ENCODE peak calls at places on chromosomes 16 and 17, in five cellular contexts. Z, R, P, T and Q are unnamed samples.

GRCh38 chr16:15608398-15609285 is 34.3 kb downstream of the MARF1 start:
- DNase-seq in T (no peak), P (no peak), R (no peak), Z (no peak), Q (no peak)

GRCh38 chr16:82900611-82901010 is 273.8 kb downstream of the CDH13 start:
- DNase-seq in Z (no peak), P (peak; percentile 5), R (no peak), T (no peak), Q (no peak)

GRCh38 chr16:87661561-87661960 is 59.3 kb downstream of the JPH3 start:
- DNase-seq in Z (no peak), R (no peak), P (peak; percentile 9), T (no peak), Q (peak; percentile 43)

GRCh38 chr17:74961657-74962360 is 10.8 kb downstream of the HID1 start:
- DNase-seq in T (peak; percentile 91), P (peak; percentile 47), R (peak; percentile 78), Z (peak; percentile 91), Q (peak; percentile 90)

GRCh38 chr17:14741516-14741915 is 440.6 kb downstream of the HS3ST3B1 start:
- DNase-seq in T (no peak), Z (no peak), P (no peak), R (no peak), Q (no peak)

GRCh38 chr17:15931394-15931793 is 13.5 kb upstream of the ADORA2B start:
- DNase-seq in T (no peak), R (no peak), P (no peak), Z (no peak), Q (no peak)

GRCh38 chr17:63686138-63686685 is 13.7 kb downstream of the LIMD2 start:
- DNase-seq in T (no peak), Z (no peak), P (no peak), R (no peak), Q (no peak)

GRCh38 chr16:63947022-63947421 is 1174.8 kb downstream of the CDH11 start:
- DNase-seq in P (no peak), R (no peak), Z (no peak), T (no peak), Q (no peak)

GRCh38 chr16:72468582-72468981 is 296.6 kb upstream of the PMFBP1 start:
- DNase-seq in R (no peak), Z (no peak), T (no peak), P (peak; percentile 40), Q (no peak)

GRCh38 chr16:8866118-8866883 is 2.5 kb downstream of the CARHSP1 start:
- DNase-seq in Z (no peak), R (no peak), P (no peak), T (peak; percentile 80), Q (peak; percentile 63)

GRCh38 chr16:86070971-86071370 is 172.0 kb downstream of the IRF8 start:
- DNase-seq in R (no peak), T (no peak), P (no peak), Z (no peak), Q (no peak)

GRCh38 chr17:66746736-66747135 is 88.2 kb upstream of the CACNG5 start:
- DNase-seq in Z (no peak), P (no peak), T (peak; percentile 25), R (no peak), Q (no peak)

GRCh38 chr16:65059421-65059980 is 62.4 kb downstream of the CDH11 start:
- DNase-seq in R (no peak), P (no peak), Z (no peak), T (no peak), Q (no peak)

GRCh38 chr17:62652251-62653001 is 25.0 kb downstream of the MRC2 start:
- DNase-seq in T (no peak), R (peak; percentile 28), P (peak; percentile 73), Z (peak; percentile 83), Q (peak; percentile 76)

GRCh38 chr16:52455549-52456277 is 91.2 kb downstream of the TOX3 start:
- DNase-seq in R (no peak), P (no peak), Z (no peak), T (no peak), Q (no peak)

GRCh38 chr17:66995944-66996343 is 31.4 kb downstream of the CACNG4 start:
- DNase-seq in R (no peak), T (no peak), P (no peak), Z (no peak), Q (no peak)

GRCh38 chr17:67223924-67224323 is 21.1 kb downstream of the HELZ start:
- DNase-seq in T (no peak), R (no peak), Z (no peak), P (no peak), Q (no peak)

GRCh38 chr16:57503366-57503765 is 17.1 kb upstream of the DOK4 start:
- DNase-seq in Z (no peak), R (no peak), P (no peak), T (no peak), Q (no peak)

GRCh38 chr16:58027341-58028167 is 2.0 kb downstream of the MMP15 start:
- DNase-seq in R (no peak), Z (peak; percentile 46), P (peak; percentile 10), T (no peak), Q (peak; percentile 72)

GRCh38 chr17:38325221-38325851 is 18.4 kb downstream of the GPR179 start:
- DNase-seq in Z (no peak), T (no peak), R (no peak), P (no peak), Q (no peak)

GRCh38 chr17:3479988-3480387 is 4.2 kb downstream of the ASPA start:
- DNase-seq in T (no peak), Z (no peak), R (no peak), P (no peak), Q (no peak)

GRCh38 chr17:27319536-27320221 is 25.8 kb downstream of the WSB1 start:
- DNase-seq in T (peak; percentile 55), Z (peak; percentile 74), P (peak; percentile 43), R (no peak), Q (peak; percentile 75)

GRCh38 chr17:79009397-79010303 is at the start of gene CANT1:
- DNase-seq in T (peak; percentile 85), R (peak; percentile 84), P (peak; percentile 58), Z (peak; percentile 77), Q (peak; percentile 81)

GRCh38 chr16:48350716-48351115 is 34.5 kb downstream of the SIAH1 start:
- DNase-seq in T (no peak), R (no peak), P (no peak), Z (no peak), Q (no peak)

GRCh38 chr16:12096162-12096781 is 119.7 kb downstream of the SNX29 start:
- DNase-seq in Z (no peak), R (no peak), P (peak; percentile 15), T (peak; percentile 13), Q (no peak)

GRCh38 chr16:16016388-16016964 is 67.1 kb downstream of the ABCC1 start:
- DNase-seq in T (no peak), R (no peak), P (no peak), Z (no peak), Q (no peak)

GRCh38 chr17:44384823-44385286 is 4.6 kb downstream of the ITGA2B start:
- DNase-seq in R (no peak), P (no peak), T (no peak), Z (no peak), Q (no peak)

GRCh38 chr17:73628642-73629552 is 15.3 kb downstream of the SDK2 start:
- DNase-seq in Z (no peak), R (no peak), T (no peak), P (no peak), Q (no peak)

DNA sequence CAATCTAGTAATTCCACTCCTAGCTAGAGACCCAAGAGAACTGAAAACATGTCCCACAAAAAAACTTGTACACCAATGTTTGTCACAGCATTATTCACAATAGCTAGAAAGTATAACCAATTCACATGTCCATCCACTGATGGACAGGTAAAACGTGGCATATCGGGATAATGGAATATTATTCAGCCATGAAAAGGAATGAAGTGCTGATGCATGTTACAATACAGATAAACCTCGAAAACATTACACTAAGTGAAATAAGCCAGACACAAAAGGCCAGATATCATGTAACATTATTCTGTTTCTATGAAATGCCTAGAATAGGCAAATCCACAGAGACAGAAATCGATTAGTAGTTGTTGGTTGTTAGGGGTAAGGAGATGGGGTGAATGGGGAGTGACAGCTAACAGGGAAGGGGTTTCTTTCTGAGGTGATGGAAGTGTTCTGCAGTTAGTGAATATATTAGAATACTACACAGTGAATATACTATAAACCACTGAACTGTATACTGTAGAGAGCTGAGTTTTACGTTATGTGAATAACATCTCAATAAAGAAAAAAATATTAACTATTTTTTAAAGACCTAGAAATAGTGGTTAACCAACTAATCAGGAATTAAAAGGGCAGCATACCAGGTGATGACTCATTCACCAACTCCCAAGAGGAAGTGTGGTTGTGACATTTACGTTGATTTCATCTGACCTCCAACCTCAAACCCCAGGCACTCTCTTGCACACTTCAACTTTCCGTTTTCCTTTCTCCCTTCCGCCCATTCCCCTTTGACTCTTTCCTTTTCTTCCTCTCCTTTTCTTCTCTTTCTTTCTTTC is 48.6 kb downstream of the GAS7 start:
- DNase-seq in R (no peak), T (no peak), Z (no peak), P (peak; percentile 72), Q (no peak)
- H3K4me1 ChIP-seq in R (peaks cover 11% of the 10 kb centered on the region), T (peaks cover 2% of the 10 kb centered on the region), Z (no peaks in the 10 kb centered on the region), P (no peaks in the 10 kb centered on the region), Q (peaks cover 18% of the 10 kb centered on the region)

DNA sequence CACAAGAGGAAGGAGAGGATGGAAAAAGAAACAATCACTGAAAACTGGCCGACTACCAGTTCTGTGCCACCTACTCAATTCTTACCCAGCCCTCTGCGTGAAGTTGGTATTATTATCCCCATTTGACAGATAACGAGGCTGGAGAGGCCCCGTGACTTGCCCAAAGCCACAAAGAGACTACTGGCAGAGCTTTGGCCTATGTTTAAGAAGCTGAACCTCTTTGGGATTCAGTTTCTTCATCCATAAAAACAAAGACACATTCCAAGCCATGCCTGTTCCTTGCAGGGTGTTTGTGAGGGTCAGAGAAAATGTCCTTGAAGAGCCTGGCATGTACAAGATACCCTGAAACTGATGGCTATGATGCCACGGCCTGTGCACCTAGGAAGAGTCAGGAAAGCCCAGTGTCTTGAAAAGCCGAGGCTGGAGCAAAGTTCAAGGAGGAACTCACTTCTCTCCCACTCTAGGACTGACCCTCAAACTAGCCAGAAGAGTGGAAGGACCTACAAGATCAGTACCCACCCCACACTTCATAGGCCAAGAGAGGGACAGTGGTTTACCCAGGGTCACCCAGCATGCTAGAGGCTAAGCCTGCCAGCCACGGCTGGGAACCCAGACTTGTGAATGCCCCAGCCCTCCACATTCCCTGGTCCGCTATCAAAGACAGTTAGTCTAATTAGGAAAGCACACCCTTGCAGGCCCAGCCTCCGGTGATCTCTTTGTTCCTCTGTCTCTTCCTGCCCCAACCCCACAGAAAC is 1.6 kb upstream of the ACSF2 start:
- DNase-seq in P (no peak), Z (no peak), R (no peak), T (no peak), Q (no peak)
- H3K4me1 ChIP-seq in P (peaks cover 27% of the 10 kb centered on the region), Z (peaks cover 20% of the 10 kb centered on the region), R (peaks cover 29% of the 10 kb centered on the region), T (peaks cover 21% of the 10 kb centered on the region), Q (peaks cover 17% of the 10 kb centered on the region)

GRCh38 chr17:76262732-76263344 is 2.3 kb upstream of the UBALD2 start:
- DNase-seq in R (no peak), P (peak; percentile 14), Z (no peak), T (no peak), Q (no peak)
- H3K4me1 ChIP-seq in R (peaks cover 25% of the 10 kb centered on the region), P (peaks cover 28% of the 10 kb centered on the region), Z (peaks cover 17% of the 10 kb centered on the region), T (peaks cover 5% of the 10 kb centered on the region), Q (peaks cover 47% of the 10 kb centered on the region)

GRCh38 chr17:72454342-72454741 is 333.5 kb downstream of the SOX9 start:
- DNase-seq in R (no peak), Z (no peak), T (no peak), P (no peak), Q (no peak)
- H3K4me1 ChIP-seq in R (no peaks in the 10 kb centered on the region), Z (peaks cover 3% of the 10 kb centered on the region), T (no peaks in the 10 kb centered on the region), P (peaks cover 9% of the 10 kb centered on the region), Q (no peaks in the 10 kb centered on the region)